ENCODE peak calls at places on chromosomes 4 and X, in seven cellular contexts. N, P, M, Y, R, E and G are unnamed samples.

GRCh38 chrX:57640674-57641016 is 39.4 kb downstream of the NLRP2B start:
- DNase-seq in N (no peak), E (no peak), M (no peak), R (no peak), Y (no peak), P (no peak), G (no peak)

GRCh38 chrX:150731795-150732194 is 38.6 kb downstream of the MTMR1 start:
- DNase-seq in P (peak; percentile 90), M (no peak), Y (no peak), R (no peak), N (peak; percentile 96), E (peak; percentile 90), G (peak; percentile 83)

GRCh38 chr4:182023469-182023868 is 219.7 kb upstream of the TENM3 start:
- DNase-seq in Y (peak; percentile 38), M (no peak), P (no peak), R (no peak), N (no peak), E (no peak), G (no peak)

GRCh38 chr4:155960522-155960921 is 6.9 kb upstream of the CTSO start:
- DNase-seq in M (no peak), E (peak; percentile 56), Y (no peak), N (peak; percentile 82), P (no peak), R (no peak), G (peak; percentile 49)

GRCh38 chrX:105845661-105846060 is 23.3 kb downstream of the NRK start:
- DNase-seq in E (no peak), P (no peak), R (no peak), M (no peak), Y (no peak), N (no peak), G (peak; percentile 2)

GRCh38 chr4:153161599-153161971 is 42.7 kb upstream of the TRIM2 start:
- DNase-seq in P (no peak), E (no peak), N (no peak), Y (no peak), M (no peak), R (no peak), G (no peak)

GRCh38 chr4:59120287-59120814 is 2010.2 kb upstream of the IGFBP7 start:
- DNase-seq in N (no peak), E (no peak), Y (no peak), R (no peak), M (no peak), P (no peak), G (no peak)

GRCh38 chr4:1945912-1946311 is 62.9 kb downstream of the NELFA start:
- DNase-seq in Y (no peak), R (no peak), P (no peak), N (no peak), M (no peak), E (no peak), G (no peak)

GRCh38 chr4:9916937-9917336 is 104.4 kb downstream of the SLC2A9 start:
- DNase-seq in Y (no peak), R (no peak), E (no peak), M (no peak), P (no peak), N (no peak), G (no peak)

GRCh38 chr4:160406426-160406825 is 1303.5 kb downstream of the RAPGEF2 start:
- DNase-seq in E (no peak), M (no peak), R (no peak), N (no peak), P (no peak), Y (no peak), G (no peak)

GRCh38 chrX:7330971-7331746 is 183.2 kb upstream of the PUDP start:
- DNase-seq in M (no peak), Y (no peak), E (no peak), N (peak; percentile 65), P (peak; percentile 91), R (no peak), G (no peak)